ENCODE peak calls at places on chromosomes 1 and 21, in five cellular contexts. W is GM12891, H is H1, B is GM12878, N is HepG2. L is an unnamed sample.

GRCh38 chr1:151968058-151968457 is 25.6 kb downstream of the S100A10 start:
- DNase-seq in W (no peak), H (peak), B (no peak), N (peak), L (no peak)

GRCh38 chr1:43831866-43832654 is 101.5 kb upstream of the ARTN start:
- DNase-seq in W (no peak), H (no peak), B (peak), N (no peak), L (no peak)

GRCh38 chr1:7068552-7068951 is 283.3 kb downstream of the CAMTA1 start:
- DNase-seq in W (no peak), H (no peak), B (no peak), N (no peak), L (no peak)

GRCh38 chr1:18953656-18954259 is 2.7 kb downstream of the IFFO2 start:
- DNase-seq in W (no peak), H (no peak), B (no peak), N (no peak), L (no peak)

GRCh38 chr1:20371883-20372282 is 81.2 kb downstream of the VWA5B1 start:
- DNase-seq in W (no peak), H (no peak), B (no peak), N (no peak), L (no peak)

GRCh38 chr21:30268608-30269197 is 14.0 kb downstream of the KRTAP24-1 start:
- DNase-seq in W (no peak), H (peak), B (no peak), N (no peak), L (no peak)

GRCh38 chr21:28148400-28149064 is 844.1 kb downstream of the LTN1 start:
- DNase-seq in W (no peak), H (no peak), B (no peak), N (no peak), L (no peak)

GRCh38 chr21:15534450-15534886 is 195.3 kb upstream of the USP25 start:
- DNase-seq in W (no peak), H (no peak), B (no peak), N (no peak), L (no peak)

GRCh38 chr1:178271471-178271870 is 177.6 kb downstream of the RASAL2 start:
- DNase-seq in W (no peak), H (no peak), B (no peak), N (no peak), L (no peak)

GRCh38 chr1:13749543-13750307 is 49.7 kb downstream of the PRDM2 start:
- DNase-seq in W (peak), H (peak), B (no peak), N (peak), L (no peak)

GRCh38 chr1:166282391-166283137 is 115.8 kb upstream of the FAM78B start:
- DNase-seq in W (no peak), H (no peak), B (no peak), N (no peak), L (no peak)

GRCh38 chr21:25501996-25502665 is 105.2 kb downstream of the MRPL39 start:
- DNase-seq in W (no peak), H (no peak), B (peak), N (no peak), L (no peak)

GRCh38 chr21:45320261-45320990 is 32.7 kb upstream of the POFUT2 start:
- DNase-seq in W (no peak), H (peak), B (no peak), N (no peak), L (no peak)

GRCh38 chr1:115127539-115127938 is 38.2 kb upstream of the TSPAN2 start:
- DNase-seq in W (no peak), H (no peak), B (no peak), N (no peak), L (no peak)

GRCh38 chr21:46061950-46062349 is 36.0 kb upstream of the COL6A2 start:
- DNase-seq in W (no peak), H (no peak), B (no peak), N (no peak), L (no peak)

GRCh38 chr1:14037101-14037807 is 337.3 kb downstream of the PRDM2 start:
- DNase-seq in W (no peak), H (no peak), B (no peak), N (no peak), L (no peak)

GRCh38 chr1:22217811-22218460 is 75.0 kb upstream of the WNT4 start:
- DNase-seq in W (no peak), H (no peak), B (no peak), N (no peak), L (no peak)

GRCh38 chr1:4693891-4694290 is 39.5 kb downstream of the AJAP1 start:
- DNase-seq in W (no peak), H (no peak), B (no peak), N (no peak), L (no peak)

GRCh38 chr1:232950919-232951579 is 638 bp downstream of the NTPCR start:
- DNase-seq in W (no peak), H (no peak), B (no peak), N (peak), L (no peak)

GRCh38 chr1:212077028-212077427 is 41.5 kb downstream of the DTL start:
- DNase-seq in W (no peak), H (no peak), B (no peak), N (no peak), L (no peak)

GRCh38 chr1:200908158-200908868 is 13.6 kb downstream of the INAVA start:
- DNase-seq in W (no peak), H (no peak), B (no peak), N (no peak), L (no peak)

GRCh38 chr1:15958111-15958510 is 17.8 kb downstream of the ZBTB17 start:
- DNase-seq in W (no peak), H (no peak), B (no peak), N (no peak), L (no peak)

GRCh38 chr1:191206808-191207207 is 729.1 kb upstream of the BRINP3 start:
- DNase-seq in W (no peak), H (no peak), B (no peak), N (no peak), L (no peak)

GRCh38 chr21:37490084-37490483 is 123.5 kb downstream of the DYRK1A start:
- DNase-seq in W (no peak), H (no peak), B (no peak), N (no peak), L (no peak)

GRCh38 chr1:11948822-11949458 is 14.4 kb downstream of the PLOD1 start:
- DNase-seq in W (no peak), H (no peak), B (no peak), N (no peak), L (no peak)

GRCh38 chr1:201506092-201506491 is 831 bp downstream of the CSRP1 start:
- DNase-seq in W (no peak), H (no peak), B (no peak), N (no peak), L (no peak)

GRCh38 chr1:26110731-26111529 is 694 bp upstream of the PDIK1L start:
- DNase-seq in W (peak), H (peak), B (no peak), N (peak), L (peak)

DNA sequence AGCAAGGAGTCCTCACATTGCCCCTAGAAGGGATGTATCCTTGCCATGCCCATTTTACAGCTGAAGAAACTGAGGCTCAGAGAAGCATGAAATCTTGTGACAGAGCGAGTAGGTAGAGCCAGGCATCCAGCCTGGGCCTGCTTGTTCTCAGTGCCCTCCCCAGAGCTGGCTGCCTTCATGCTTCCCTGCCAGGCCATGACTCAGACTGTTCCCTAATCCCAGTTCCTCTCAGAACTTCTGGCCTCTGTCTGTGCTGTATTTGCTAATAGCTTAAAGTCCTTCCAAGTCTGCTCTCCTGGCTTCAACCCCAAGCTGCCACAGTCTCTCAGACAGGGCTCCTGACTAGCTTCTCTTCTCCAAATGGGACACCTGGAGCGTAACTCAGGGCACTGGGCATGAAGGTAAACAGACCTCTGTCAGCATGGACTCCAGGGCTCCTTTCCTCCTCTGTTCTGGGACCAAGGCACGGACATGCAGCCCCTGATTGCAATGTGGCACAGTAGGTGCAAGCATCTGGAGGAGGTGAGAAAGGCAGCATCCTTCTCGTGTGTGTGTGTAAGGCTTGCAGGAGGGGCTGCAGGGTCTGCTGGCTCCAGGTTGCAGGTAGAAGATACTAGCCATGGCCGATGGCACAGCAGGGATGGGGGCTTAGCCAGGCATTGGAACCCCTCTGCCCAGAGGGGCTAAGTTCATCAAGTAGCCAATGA is 122.7 kb downstream of the HMGB4 start:
- DNase-seq in W (no peak), H (no peak), B (no peak), N (no peak), L (no peak)
- TF ChIP-seq TAF1 in W (no peak), H (no peak), B (no peak), N (no peak), L (no peak)

GRCh38 chr1:108199781-108200626 is at the start of gene SLC25A24:
- DNase-seq in W (peak), H (peak), B (no peak), N (peak), L (peak)
- TF ChIP-seq POLR2A in W (no peak), H (peak), B (peak), N (peak), L (no peak)

GRCh38 chr1:188669715-188670114 is 1807.9 kb downstream of the BRINP3 start:
- DNase-seq in W (no peak), H (no peak), B (no peak), N (no peak), L (no peak)
- TF ChIP-seq TAF1 in W (no peak), H (no peak), B (no peak), N (no peak), L (no peak)

DNA sequence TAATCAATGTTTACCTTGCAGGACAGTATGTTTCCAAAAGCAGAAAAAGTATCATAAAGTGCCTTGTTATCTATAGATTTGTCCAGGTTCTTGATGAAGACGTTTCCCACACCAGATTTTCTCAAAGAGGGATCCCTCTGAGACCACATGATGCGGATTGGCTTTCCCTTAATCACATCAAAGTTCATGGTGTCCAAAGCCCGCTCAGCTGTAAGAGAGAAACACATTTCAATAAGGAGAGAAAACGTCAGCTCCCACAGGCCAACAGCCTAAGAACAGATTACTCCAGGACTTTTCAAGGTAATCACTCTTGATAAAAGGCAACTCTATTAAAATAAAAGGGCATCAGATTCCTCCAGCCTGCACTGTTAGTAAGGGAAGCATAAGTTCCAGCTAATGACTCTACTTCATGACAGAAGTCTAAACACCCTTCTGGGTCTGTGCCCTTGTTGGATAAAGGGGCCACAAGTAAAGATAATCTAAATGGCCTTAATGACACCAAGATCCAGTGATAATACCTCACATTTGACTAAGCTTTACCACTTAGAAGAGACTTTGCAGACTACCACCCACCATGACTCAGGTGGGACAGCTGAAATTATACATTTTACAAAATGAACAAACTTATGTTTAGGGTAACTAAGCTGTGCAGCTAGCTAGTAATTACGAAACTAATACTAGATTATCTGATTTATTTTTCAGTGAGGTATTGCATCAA is 4.1 kb downstream of the PABPC4 start:
- DNase-seq in W (no peak), H (no peak), B (no peak), N (no peak), L (no peak)
- TF ChIP-seq POLR2A in W (no peak), H (no peak), B (no peak), N (no peak), L (no peak)